ENCODE peak calls at places on chromosome 16, in ten cellular contexts. I, H, Y, V, L, A, O, R, J and F are unnamed samples.

GRCh38 chr16:734208-734980 is 6.4 kb downstream of the CIAO3 start:
- DNase-seq in I (no peak), H (no peak), Y (no peak), V (no peak), L (no peak), A (peak), O (no peak), R (peak), J (no peak), F (no peak)

GRCh38 chr16:31134625-31135534 is 647 bp downstream of the PRSS8 start:
- DNase-seq in I (no peak), H (no peak), Y (no peak), V (no peak), L (no peak), A (no peak), O (peak), R (no peak), J (no peak), F (peak)

GRCh38 chr16:84730406-84731106 is 30.8 kb downstream of the USP10 start:
- DNase-seq in I (no peak), H (peak), Y (peak), V (peak), L (peak), A (peak), O (peak), R (no peak), J (no peak), F (peak)

GRCh38 chr16:56409195-56409594 is 16.1 kb downstream of the AMFR start:
- DNase-seq in I (no peak), H (no peak), Y (no peak), V (peak), L (no peak), A (no peak), O (no peak), R (no peak), J (no peak), F (no peak)

GRCh38 chr16:2159052-2159838 is 3.7 kb downstream of the TRAF7 start:
- DNase-seq in I (no peak), H (no peak), Y (no peak), V (peak), L (no peak), A (peak), O (no peak), R (no peak), J (no peak), F (no peak)

GRCh38 chr16:2933701-2934100 is 22.0 kb downstream of the FLYWCH1 start:
- DNase-seq in I (no peak), H (no peak), Y (no peak), V (no peak), L (no peak), A (no peak), O (no peak), R (no peak), J (no peak), F (no peak)

GRCh38 chr16:69179255-69180010 is 7.5 kb upstream of the SNTB2 start:
- DNase-seq in I (no peak), H (peak), Y (no peak), V (peak), L (peak), A (peak), O (no peak), R (no peak), J (no peak), F (peak)

GRCh38 chr16:30351001-30351441 is 4.1 kb downstream of the CD2BP2 start:
- DNase-seq in I (no peak), H (no peak), Y (no peak), V (no peak), L (no peak), A (no peak), O (no peak), R (no peak), J (no peak), F (no peak)

GRCh38 chr16:56357765-56358322 is 67.5 kb downstream of the AMFR start:
- DNase-seq in I (no peak), H (no peak), Y (no peak), V (no peak), L (no peak), A (peak), O (no peak), R (no peak), J (no peak), F (no peak)

GRCh38 chr16:57959121-57959520 is 11.8 kb downstream of the CNGB1 start:
- DNase-seq in I (no peak), H (no peak), Y (no peak), V (no peak), L (no peak), A (no peak), O (no peak), R (no peak), J (no peak), F (no peak)

GRCh38 chr16:29806641-29807425 is 504 bp downstream of the MAZ start:
- DNase-seq in I (no peak), H (no peak), Y (peak), V (no peak), L (no peak), A (peak), O (peak), R (peak), J (no peak), F (peak)

GRCh38 chr16:51540259-51540658 is 389.2 kb upstream of the SALL1 start:
- DNase-seq in I (no peak), H (peak), Y (no peak), V (peak), L (no peak), A (no peak), O (no peak), R (no peak), J (no peak), F (no peak)

GRCh38 chr16:73233423-73233762 is 185.5 kb upstream of the ZFHX3 start:
- DNase-seq in I (no peak), H (no peak), Y (no peak), V (no peak), L (no peak), A (no peak), O (no peak), R (no peak), J (no peak), F (no peak)

GRCh38 chr16:31352344-31353115 is 2.4 kb upstream of the ITGAX start:
- DNase-seq in I (no peak), H (no peak), Y (no peak), V (no peak), L (peak), A (no peak), O (no peak), R (no peak), J (no peak), F (no peak)

GRCh38 chr16:75764154-75764768 is 38.0 kb upstream of the CPHXL start:
- DNase-seq in I (peak), H (peak), Y (peak), V (peak), L (no peak), A (peak), O (peak), R (no peak), J (peak), F (peak)

GRCh38 chr16:50338371-50339231 is 30.2 kb downstream of the BRD7 start:
- DNase-seq in I (no peak), H (no peak), Y (no peak), V (peak), L (no peak), A (no peak), O (no peak), R (no peak), J (no peak), F (no peak)

GRCh38 chr16:14497245-14498082 is 132.6 kb downstream of the PARN start:
- DNase-seq in I (no peak), H (no peak), Y (peak), V (peak), L (no peak), A (no peak), O (no peak), R (no peak), J (no peak), F (peak)

GRCh38 chr16:69927056-69927757 is 23.9 kb upstream of the CLEC18A start:
- DNase-seq in I (no peak), H (no peak), Y (no peak), V (peak), L (peak), A (peak), O (no peak), R (no peak), J (no peak), F (no peak)

GRCh38 chr16:1745181-1745899 is 26.0 kb downstream of the NME3 start:
- DNase-seq in I (no peak), H (peak), Y (no peak), V (peak), L (no peak), A (no peak), O (no peak), R (no peak), J (no peak), F (no peak)

GRCh38 chr16:19344224-19344801 is 58.8 kb downstream of the CLEC19A start:
- DNase-seq in I (no peak), H (no peak), Y (peak), V (no peak), L (peak), A (no peak), O (no peak), R (no peak), J (no peak), F (no peak)

GRCh38 chr16:19132898-19133297 is 19.1 kb downstream of the ITPRIPL2 start:
- DNase-seq in I (no peak), H (no peak), Y (peak), V (no peak), L (no peak), A (no peak), O (no peak), R (no peak), J (no peak), F (no peak)

GRCh38 chr16:52257534-52257933 is 289.4 kb downstream of the TOX3 start:
- DNase-seq in I (no peak), H (no peak), Y (no peak), V (no peak), L (no peak), A (no peak), O (no peak), R (no peak), J (no peak), F (no peak)

GRCh38 chr16:11396241-11397048 is 51.2 kb downstream of the RMI2 start:
- DNase-seq in I (peak), H (peak), Y (peak), V (peak), L (peak), A (peak), O (peak), R (peak), J (no peak), F (peak)

GRCh38 chr16:1691956-1692355 is 13.9 kb downstream of the JPT2 start:
- DNase-seq in I (no peak), H (no peak), Y (no peak), V (peak), L (no peak), A (peak), O (no peak), R (peak), J (no peak), F (no peak)

GRCh38 chr16:13902677-13903076 is 17.3 kb upstream of the ERCC4 start:
- DNase-seq in I (no peak), H (no peak), Y (no peak), V (peak), L (no peak), A (no peak), O (no peak), R (no peak), J (no peak), F (no peak)

GRCh38 chr16:67563708-67564468 is 1.6 kb downstream of the CTCF start:
- DNase-seq in I (peak), H (peak), Y (peak), V (peak), L (peak), A (no peak), O (peak), R (no peak), J (no peak), F (no peak)

GRCh38 chr16:58025351-58026138 is at the start of gene MMP15:
- DNase-seq in I (peak), H (peak), Y (peak), V (peak), L (peak), A (peak), O (peak), R (peak), J (no peak), F (peak)

GRCh38 chr16:66740010-66740409 is 11.4 kb downstream of the DYNC1LI2 start:
- DNase-seq in I (peak), H (no peak), Y (peak), V (peak), L (no peak), A (no peak), O (no peak), R (peak), J (no peak), F (no peak)

GRCh38 chr16:86710602-86710950 is 132.2 kb downstream of the FOXL1 start:
- DNase-seq in I (no peak), H (no peak), Y (no peak), V (no peak), L (no peak), A (no peak), O (no peak), R (no peak), J (no peak), F (no peak)

GRCh38 chr16:12750554-12750918 is 53.2 kb downstream of the CPPED1 start:
- DNase-seq in I (no peak), H (no peak), Y (no peak), V (no peak), L (no peak), A (no peak), O (no peak), R (no peak), J (no peak), F (no peak)

GRCh38 chr16:13041180-13041579 is 139.8 kb downstream of the SHISA9 start:
- DNase-seq in I (no peak), H (no peak), Y (no peak), V (no peak), L (no peak), A (no peak), O (no peak), R (no peak), J (no peak), F (no peak)

GRCh38 chr16:14672403-14672971 is 21.6 kb downstream of the PLA2G10 start:
- DNase-seq in I (no peak), H (no peak), Y (no peak), V (no peak), L (peak), A (no peak), O (no peak), R (no peak), J (peak), F (no peak)

GRCh38 chr16:70688266-70688742 is 2.5 kb upstream of the MTSS2 start:
- DNase-seq in I (no peak), H (peak), Y (no peak), V (peak), L (peak), A (no peak), O (no peak), R (no peak), J (no peak), F (peak)

GRCh38 chr16:79519448-79519847 is 81.1 kb downstream of the MAF start:
- DNase-seq in I (no peak), H (no peak), Y (peak), V (no peak), L (peak), A (peak), O (no peak), R (no peak), J (no peak), F (peak)

GRCh38 chr16:916400-916799 is 54.4 kb downstream of the LMF1 start:
- DNase-seq in I (no peak), H (no peak), Y (no peak), V (no peak), L (no peak), A (no peak), O (no peak), R (no peak), J (no peak), F (no peak)

GRCh38 chr16:65305588-65305987 is 183.7 kb upstream of the CDH11 start:
- DNase-seq in I (no peak), H (no peak), Y (no peak), V (no peak), L (no peak), A (no peak), O (no peak), R (no peak), J (no peak), F (no peak)

GRCh38 chr16:67546761-67547422 is 15.4 kb upstream of the CTCF start:
- DNase-seq in I (peak), H (no peak), Y (peak), V (peak), L (peak), A (peak), O (peak), R (peak), J (no peak), F (peak)

GRCh38 chr16:76396977-76397376 is 119.8 kb downstream of the CNTNAP4 start:
- DNase-seq in I (no peak), H (no peak), Y (no peak), V (no peak), L (no peak), A (no peak), O (no peak), R (no peak), J (no peak), F (no peak)

GRCh38 chr16:14564881-14565687 is 65.0 kb downstream of the PARN start:
- DNase-seq in I (no peak), H (no peak), Y (peak), V (peak), L (no peak), A (no peak), O (peak), R (no peak), J (no peak), F (peak)